ENCODE peak calls at places on chromosome 2, in five cellular contexts. Y is thyroid gland, X is adrenal gland, C is tibial nerve, P is psoas muscle. B is an unnamed sample. For H3K36me3, the result is how much of the 10 kb centered on the place peaks cover.

GRCh38 chr2:191206613-191207471 is 38.4 kb upstream of the MYO1B start:
- DNase-seq in X (no peak), Y (no peak), C (no peak), P (no peak), B (no peak)

GRCh38 chr2:138012968-138013367 is 48.7 kb downstream of the HNMT start:
- DNase-seq in P (no peak), C (no peak), Y (no peak), X (no peak), B (no peak)

GRCh38 chr2:186589733-186590537 is at the start of gene ITGAV:
- DNase-seq in C (peak), P (peak), Y (peak), X (peak), B (peak)

GRCh38 chr2:172200495-172201085 is 97.9 kb upstream of the DLX2 start:
- DNase-seq in Y (no peak), P (no peak), X (peak), C (no peak), B (no peak)

GRCh38 chr2:241036397-241036963 is 38.1 kb downstream of the SNED1 start:
- DNase-seq in P (no peak), Y (peak), C (no peak), X (no peak), B (peak)

GRCh38 chr2:217261452-217261851 is 401.6 kb upstream of the TNP1 start:
- DNase-seq in X (peak), C (no peak), Y (no peak), P (no peak), B (no peak)

GRCh38 chr2:133262888-133263287 is 305.4 kb downstream of the NCKAP5 start:
- DNase-seq in X (no peak), P (no peak), C (no peak), Y (no peak), B (no peak)

GRCh38 chr2:51103205-51103604 is 71.3 kb upstream of the NRXN1 start:
- DNase-seq in P (no peak), Y (peak), X (no peak), C (no peak), B (peak)

GRCh38 chr2:24754985-24755690 is 38.1 kb downstream of the PTRHD1 start:
- DNase-seq in X (no peak), C (no peak), P (no peak), Y (no peak), B (no peak)

GRCh38 chr2:205405752-205406151 is 276.5 kb upstream of the NRP2 start:
- DNase-seq in C (no peak), X (no peak), Y (no peak), P (no peak), B (no peak)

GRCh38 chr2:4973354-4973753 is 718.8 kb upstream of the SOX11 start:
- DNase-seq in X (no peak), Y (no peak), C (no peak), P (no peak), B (no peak)

GRCh38 chr2:48633143-48633542 is 15.5 kb downstream of the GTF2A1L start:
- DNase-seq in Y (no peak), X (no peak), P (no peak), C (no peak), B (no peak)

GRCh38 chr2:7900593-7900992 is 781.3 kb upstream of the ID2 start:
- DNase-seq in C (no peak), P (no peak), Y (no peak), X (no peak), B (no peak)

GRCh38 chr2:233451950-233452349 is 97.7 kb downstream of the DGKD start:
- DNase-seq in P (no peak), Y (no peak), C (no peak), X (no peak), B (no peak)

GRCh38 chr2:188588235-188588634 is 296.6 kb downstream of the GULP1 start:
- DNase-seq in C (no peak), X (no peak), Y (no peak), P (no peak), B (no peak)

GRCh38 chr2:206561962-206562361 is 80.3 kb upstream of the FAM237A start:
- DNase-seq in P (no peak), X (no peak), C (no peak), Y (no peak), B (no peak)

GRCh38 chr2:233491326-233491725 is 75.3 kb downstream of the USP40 start:
- DNase-seq in P (no peak), X (no peak), C (no peak), Y (no peak), B (no peak)

GRCh38 chr2:36459725-36460137 is 104.2 kb downstream of the CRIM1 start:
- DNase-seq in X (peak), Y (peak), C (no peak), P (no peak), B (peak)

GRCh38 chr2:85355521-85355920 is 952 bp downstream of the ELMOD3 start:
- DNase-seq in C (no peak), P (no peak), X (no peak), Y (peak), B (no peak)

GRCh38 chr2:190599546-190600220 is 49.2 kb upstream of the NAB1 start:
- DNase-seq in P (no peak), X (no peak), C (no peak), Y (no peak), B (no peak)

GRCh38 chr2:101524811-101525430 is 50.0 kb upstream of the RFX8 start:
- DNase-seq in C (no peak), P (peak), Y (no peak), X (no peak), B (no peak)

GRCh38 chr2:240759454-240759853 is 60.6 kb downstream of the KIF1A start:
- DNase-seq in Y (no peak), C (no peak), X (no peak), P (no peak), B (no peak)

GRCh38 chr2:213544940-213545339 is 260.7 kb downstream of the SPAG16 start:
- DNase-seq in P (no peak), X (no peak), C (no peak), Y (no peak), B (no peak)

GRCh38 chr2:233706720-233707119 is 6.0 kb upstream of the UGT1A5 start:
- DNase-seq in P (no peak), C (no peak), Y (no peak), X (no peak), B (no peak)

GRCh38 chr2:86372133-86372532 is 34.7 kb upstream of the REEP1 start:
- DNase-seq in X (no peak), Y (no peak), C (no peak), P (no peak), B (no peak)

GRCh38 chr2:178514664-178515063 is 34.4 kb downstream of the PLEKHA3 start:
- DNase-seq in X (no peak), Y (no peak), C (no peak), P (no peak), B (no peak)

GRCh38 chr2:204264068-204264693 is 281.1 kb upstream of the PARD3B start:
- DNase-seq in C (no peak), Y (no peak), P (no peak), X (no peak), B (no peak)

GRCh38 chr2:200319587-200320337 is 13.3 kb downstream of the SPATS2L start:
- DNase-seq in P (no peak), Y (no peak), X (no peak), C (no peak), B (no peak)

GRCh38 chr2:177229448-177230242 is 17.1 kb downstream of the HNRNPA3 start:
- DNase-seq in C (no peak), P (no peak), X (no peak), Y (no peak), B (no peak)

GRCh38 chr2:76307495-76307894 is 596.8 kb upstream of the GCFC2 start:
- DNase-seq in Y (no peak), C (no peak), P (no peak), X (no peak), B (no peak)

GRCh38 chr2:134640494-134640893 is 78.3 kb downstream of the TMEM163 start:
- DNase-seq in C (no peak), Y (no peak), P (no peak), X (no peak), B (no peak)

GRCh38 chr2:11395389-11395788 is 51.0 kb upstream of the ROCK2 start:
- DNase-seq in X (no peak), Y (no peak), P (no peak), C (no peak), B (no peak)

GRCh38 chr2:43129676-43130547 is 96.5 kb downstream of the ZFP36L2 start:
- DNase-seq in C (no peak), Y (peak), X (peak), P (peak), B (no peak)

GRCh38 chr2:55130849-55131248 is 80.6 kb upstream of the RTN4 start:
- DNase-seq in P (no peak), X (no peak), Y (no peak), C (no peak), B (no peak)

GRCh38 chr2:109130726-109130995 is 1.7 kb downstream of the SH3RF3 start:
- DNase-seq in X (no peak), P (no peak), Y (no peak), C (no peak), B (no peak)
- H3K4me3 ChIP-seq in X (no peak), P (peak), Y (no peak), C (no peak), B (peak)

GRCh38 chr2:31075393-31075792 is 62.8 kb downstream of the GALNT14 start:
- DNase-seq in X (no peak), C (no peak), P (no peak), Y (no peak), B (no peak)
- H3K36me3 ChIP-seq in X (under half), C (under half), P (under half), Y (under half), B (under half)

DNA sequence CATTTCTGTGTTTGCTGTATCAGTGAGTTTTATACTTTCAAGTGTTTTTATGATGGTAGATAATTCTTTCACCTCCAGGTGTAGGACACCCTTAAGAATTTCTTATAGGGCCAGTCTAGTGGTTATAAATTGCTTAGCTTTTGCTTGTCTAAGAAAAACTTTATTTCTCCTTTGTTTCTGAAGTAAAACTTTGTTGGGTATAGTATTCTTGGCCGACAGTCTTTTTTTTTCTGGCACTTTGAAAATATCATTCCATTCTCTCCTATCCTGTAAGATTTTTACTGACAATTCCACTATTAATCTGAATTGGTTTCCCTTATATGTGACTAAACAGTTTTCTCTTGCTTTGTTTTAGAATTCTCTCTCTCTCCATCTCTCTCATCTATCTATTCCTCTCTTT is 118.7 kb upstream of the LRRTM4 start:
- DNase-seq in Y (no peak), X (no peak), P (no peak), C (no peak), B (no peak)
- H3K27ac ChIP-seq in Y (no peak), X (no peak), P (no peak), C (no peak), B (no peak)

GRCh38 chr2:153101187-153101586 is 377.4 kb downstream of the RPRM start:
- DNase-seq in Y (peak), C (no peak), P (no peak), X (peak), B (no peak)
- H3K4me3 ChIP-seq in Y (no peak), C (no peak), P (no peak), X (no peak), B (no peak)

GRCh38 chr2:143525536-143525935 is 396.3 kb downstream of the ARHGAP15 start:
- DNase-seq in Y (no peak), X (no peak), P (no peak), C (no peak), B (no peak)
- H3K36me3 ChIP-seq in Y (under half), X (under half), P (under half), C (under half), B (under half)

B was measured in lung.